ENCODE peak calls at places on chromosomes 12 and 14, in five cellular contexts. One of them, this sample, is unnamed.

GRCh38 chr14:78595797-78596196 is 425.6 kb downstream of the NRXN3 start:
- DNase-seq in GM23248: peak; percentile 21
- DNase-seq in HepG2: no peak
- DNase-seq in aorta: no peak
- DNase-seq in GM23338: peak; percentile 52
- DNase-seq in this sample: peak; percentile 59

GRCh38 chr12:55624056-55624455 is 12.6 kb upstream of the OR10P1 start:
- DNase-seq in GM23248: no peak
- DNase-seq in HepG2: no peak
- DNase-seq in aorta: no peak
- DNase-seq in GM23338: no peak
- DNase-seq in this sample: no peak

GRCh38 chr12:88577537-88577936 is 2.7 kb downstream of the KITLG start:
- DNase-seq in GM23248: peak; percentile 67
- DNase-seq in HepG2: no peak
- DNase-seq in aorta: no peak
- DNase-seq in GM23338: no peak
- DNase-seq in this sample: no peak

GRCh38 chr12:79685068-79685467 is 5.7 kb downstream of the PAWR start:
- DNase-seq in GM23248: peak; percentile 76
- DNase-seq in HepG2: peak; percentile 26
- DNase-seq in aorta: no peak
- DNase-seq in GM23338: no peak
- DNase-seq in this sample: no peak

GRCh38 chr14:49865431-49865859 is 12.9 kb upstream of the NEMF start:
- DNase-seq in GM23248: peak; percentile 79
- DNase-seq in HepG2: peak; percentile 48
- DNase-seq in aorta: peak; percentile 84
- DNase-seq in GM23338: peak; percentile 89
- DNase-seq in this sample: peak; percentile 96

GRCh38 chr14:86221755-86222154 is 691.8 kb downstream of the FLRT2 start:
- DNase-seq in GM23248: no peak
- DNase-seq in HepG2: no peak
- DNase-seq in aorta: no peak
- DNase-seq in GM23338: peak; percentile 15
- DNase-seq in this sample: no peak

GRCh38 chr14:68384335-68384734 is 408.5 kb downstream of the ZFP36L1 start:
- DNase-seq in GM23248: peak; percentile 81
- DNase-seq in HepG2: no peak
- DNase-seq in aorta: peak; percentile 81
- DNase-seq in GM23338: no peak
- DNase-seq in this sample: no peak

GRCh38 chr14:24312736-24313507 is 1.6 kb downstream of the LTB4R start:
- DNase-seq in GM23248: no peak
- DNase-seq in HepG2: no peak
- DNase-seq in aorta: peak; percentile 79
- DNase-seq in GM23338: no peak
- DNase-seq in this sample: no peak

GRCh38 chr12:18828987-18829386 is 91.1 kb downstream of the CAPZA3 start:
- DNase-seq in GM23248: no peak
- DNase-seq in HepG2: no peak
- DNase-seq in aorta: no peak
- DNase-seq in GM23338: no peak
- DNase-seq in this sample: no peak

GRCh38 chr12:46356655-46357437 is 15.7 kb downstream of the SLC38A2 start:
- DNase-seq in GM23248: peak; percentile 74
- DNase-seq in HepG2: no peak
- DNase-seq in aorta: no peak
- DNase-seq in GM23338: no peak
- DNase-seq in this sample: no peak

GRCh38 chr14:35121026-35121886 is 534 bp downstream of the PPP2R3C start:
- DNase-seq in GM23248: peak; percentile 51
- DNase-seq in HepG2: no peak
- DNase-seq in aorta: peak; percentile 54
- DNase-seq in GM23338: no peak
- DNase-seq in this sample: no peak

GRCh38 chr12:123396543-123396942 is 12.6 kb downstream of the KMT5A start:
- DNase-seq in GM23248: no peak
- DNase-seq in HepG2: no peak
- DNase-seq in aorta: no peak
- DNase-seq in GM23338: no peak
- DNase-seq in this sample: no peak

GRCh38 chr12:100234166-100234565 is 32.7 kb downstream of the DEPDC4 start:
- DNase-seq in GM23248: peak; percentile 79
- DNase-seq in HepG2: no peak
- DNase-seq in aorta: no peak
- DNase-seq in GM23338: peak; percentile 17
- DNase-seq in this sample: no peak

GRCh38 chr12:26833692-26834168 is 736 bp upstream of the ITPR2 start:
- DNase-seq in GM23248: peak; percentile 52
- DNase-seq in HepG2: no peak
- DNase-seq in aorta: peak; percentile 67
- DNase-seq in GM23338: peak; percentile 88
- DNase-seq in this sample: peak; percentile 67

GRCh38 chr12:58850826-58851225 is 69.5 kb downstream of the LRIG3 start:
- DNase-seq in GM23248: peak; percentile 58
- DNase-seq in HepG2: no peak
- DNase-seq in aorta: no peak
- DNase-seq in GM23338: no peak
- DNase-seq in this sample: no peak

GRCh38 chr14:23321572-23322547 is 603 bp downstream of the PABPN1 start:
- DNase-seq in GM23248: peak; percentile 88
- DNase-seq in HepG2: peak; percentile 71
- DNase-seq in aorta: peak; percentile 72
- DNase-seq in GM23338: peak; percentile 58
- DNase-seq in this sample: peak; percentile 83

GRCh38 chr14:34018564-34019244 is 67.8 kb upstream of the EGLN3 start:
- DNase-seq in GM23248: peak; percentile 10
- DNase-seq in HepG2: no peak
- DNase-seq in aorta: no peak
- DNase-seq in GM23338: peak; percentile 13
- DNase-seq in this sample: peak; percentile 73

GRCh38 chr12:104387190-104387589 is 69.6 kb upstream of the CHST11 start:
- DNase-seq in GM23248: no peak
- DNase-seq in HepG2: no peak
- DNase-seq in aorta: no peak
- DNase-seq in GM23338: no peak
- DNase-seq in this sample: no peak

GRCh38 chr14:54194501-54194900 is 202.3 kb upstream of the CDKN3 start:
- DNase-seq in GM23248: peak; percentile 9
- DNase-seq in HepG2: no peak
- DNase-seq in aorta: no peak
- DNase-seq in GM23338: no peak
- DNase-seq in this sample: no peak

GRCh38 chr12:32120419-32120818 is 13.8 kb downstream of the BICD1 start:
- DNase-seq in GM23248: no peak
- DNase-seq in HepG2: no peak
- DNase-seq in aorta: no peak
- DNase-seq in GM23338: peak; percentile 83
- DNase-seq in this sample: no peak

GRCh38 chr14:42872775-42873174 is 1266.1 kb downstream of the LRFN5 start:
- DNase-seq in GM23248: no peak
- DNase-seq in HepG2: no peak
- DNase-seq in aorta: no peak
- DNase-seq in GM23338: no peak
- DNase-seq in this sample: no peak

GRCh38 chr12:68086019-68086603 is 73.4 kb downstream of the IFNG start:
- DNase-seq in GM23248: no peak
- DNase-seq in HepG2: no peak
- DNase-seq in aorta: no peak
- DNase-seq in GM23338: no peak
- DNase-seq in this sample: no peak

GRCh38 chr12:94041833-94042232 is 106.5 kb upstream of the PLXNC1 start:
- DNase-seq in GM23248: peak; percentile 10
- DNase-seq in HepG2: no peak
- DNase-seq in aorta: no peak
- DNase-seq in GM23338: no peak
- DNase-seq in this sample: no peak

GRCh38 chr14:99468081-99468480 is 12.6 kb downstream of the SETD3 start:
- DNase-seq in GM23248: no peak
- DNase-seq in HepG2: no peak
- DNase-seq in aorta: no peak
- DNase-seq in GM23338: no peak
- DNase-seq in this sample: no peak

GRCh38 chr14:74569826-74570591 is 42.0 kb downstream of the LTBP2 start:
- DNase-seq in GM23248: peak; percentile 28
- DNase-seq in HepG2: peak; percentile 12
- DNase-seq in aorta: peak; percentile 65
- DNase-seq in GM23338: no peak
- DNase-seq in this sample: no peak

GRCh38 chr14:106372870-106373657 is 846.7 kb downstream of the TMEM121 start:
- DNase-seq in GM23248: peak; percentile 8
- DNase-seq in HepG2: peak; percentile 42
- DNase-seq in aorta: peak; percentile 53
- DNase-seq in GM23338: peak; percentile 33
- DNase-seq in this sample: peak; percentile 83

GRCh38 chr14:68397371-68397779 is 395.5 kb downstream of the ZFP36L1 start:
- DNase-seq in GM23248: no peak
- DNase-seq in HepG2: peak; percentile 43
- DNase-seq in aorta: peak; percentile 88
- DNase-seq in GM23338: no peak
- DNase-seq in this sample: no peak

GRCh38 chr12:27013606-27014084 is 539 bp downstream of the TM7SF3 start:
- DNase-seq in GM23248: peak; percentile 72
- DNase-seq in HepG2: no peak
- DNase-seq in aorta: no peak
- DNase-seq in GM23338: peak; percentile 20
- DNase-seq in this sample: peak; percentile 65

GRCh38 chr14:99879401-99880295 is 86.4 kb downstream of the EML1 start:
- DNase-seq in GM23248: peak; percentile 93
- DNase-seq in HepG2: no peak
- DNase-seq in aorta: no peak
- DNase-seq in GM23338: no peak
- DNase-seq in this sample: no peak

GRCh38 chr14:68786491-68787234 is 6.2 kb downstream of the ZFP36L1 start:
- DNase-seq in GM23248: peak; percentile 84
- DNase-seq in HepG2: no peak
- DNase-seq in aorta: no peak
- DNase-seq in GM23338: peak; percentile 62
- DNase-seq in this sample: peak; percentile 56

DNA sequence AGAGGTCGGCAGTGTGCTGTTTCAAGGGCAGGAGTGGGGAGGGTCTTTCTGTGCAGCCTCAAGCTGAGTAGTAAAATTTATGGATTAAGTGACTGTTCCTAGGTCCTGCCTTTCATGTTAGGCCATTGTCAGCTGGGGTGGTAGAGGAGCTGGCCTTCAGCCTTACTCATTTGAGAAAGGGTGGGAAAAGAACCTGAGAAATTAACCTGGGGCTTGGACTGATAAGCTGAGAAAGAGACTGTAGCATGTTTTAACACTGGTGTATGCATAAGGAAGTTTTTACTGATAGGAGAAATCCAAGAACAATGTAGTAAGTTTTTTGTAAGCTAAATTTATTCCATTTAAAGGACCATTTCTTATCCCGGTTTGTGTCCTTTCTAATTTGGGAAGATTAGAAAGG is 20.7 kb downstream of the IFT43 start:
- DNase-seq in GM23248: no peak
- DNase-seq in HepG2: no peak
- DNase-seq in aorta: no peak
- DNase-seq in GM23338: no peak
- DNase-seq in this sample: no peak
- H3K36me3 ChIP-seq in GM23248: peaks cover 32% of the 10 kb centered on the region
- H3K36me3 ChIP-seq in HepG2: no peaks in the 10 kb centered on the region
- H3K36me3 ChIP-seq in aorta: peaks cover 2% of the 10 kb centered on the region
- H3K36me3 ChIP-seq in GM23338: peaks cover 14% of the 10 kb centered on the region
- H3K36me3 ChIP-seq in this sample: peaks cover 14% of the 10 kb centered on the region

GRCh38 chr12:113058553-113058952 is 2.0 kb downstream of the DTX1 start:
- DNase-seq in GM23248: no peak
- DNase-seq in HepG2: no peak
- DNase-seq in aorta: no peak
- DNase-seq in GM23338: no peak
- DNase-seq in this sample: peak; percentile 64
- H3K4me1 ChIP-seq in GM23248: no peaks in the 10 kb centered on the region
- H3K4me1 ChIP-seq in HepG2: peaks cover 12% of the 10 kb centered on the region
- H3K4me1 ChIP-seq in aorta: no peaks in the 10 kb centered on the region
- H3K4me1 ChIP-seq in GM23338: no peaks in the 10 kb centered on the region
- H3K4me1 ChIP-seq in this sample: peaks cover 86% of the 10 kb centered on the region

GRCh38 chr14:81208489-81208888 is 12.3 kb downstream of the GTF2A1 start:
- DNase-seq in GM23248: no peak
- DNase-seq in HepG2: no peak
- DNase-seq in aorta: peak; percentile 63
- DNase-seq in GM23338: no peak
- DNase-seq in this sample: peak; percentile 40

GRCh38 chr14:81211844-81212243 is 8.9 kb downstream of the GTF2A1 start:
- DNase-seq in GM23248: peak; percentile 60
- DNase-seq in HepG2: peak; percentile 35
- DNase-seq in aorta: no peak
- DNase-seq in GM23338: peak; percentile 27
- DNase-seq in this sample: peak; percentile 93

GRCh38 chr14:81209187-81209836 is 11.4 kb downstream of the GTF2A1 start:
- DNase-seq in GM23248: no peak
- DNase-seq in HepG2: no peak
- DNase-seq in aorta: no peak
- DNase-seq in GM23338: no peak
- DNase-seq in this sample: peak; percentile 90

GRCh38 chr14:81205639-81206038 is 15.1 kb downstream of the GTF2A1 start:
- DNase-seq in GM23248: no peak
- DNase-seq in HepG2: no peak
- DNase-seq in aorta: no peak
- DNase-seq in GM23338: no peak
- DNase-seq in this sample: peak; percentile 39

DNA sequence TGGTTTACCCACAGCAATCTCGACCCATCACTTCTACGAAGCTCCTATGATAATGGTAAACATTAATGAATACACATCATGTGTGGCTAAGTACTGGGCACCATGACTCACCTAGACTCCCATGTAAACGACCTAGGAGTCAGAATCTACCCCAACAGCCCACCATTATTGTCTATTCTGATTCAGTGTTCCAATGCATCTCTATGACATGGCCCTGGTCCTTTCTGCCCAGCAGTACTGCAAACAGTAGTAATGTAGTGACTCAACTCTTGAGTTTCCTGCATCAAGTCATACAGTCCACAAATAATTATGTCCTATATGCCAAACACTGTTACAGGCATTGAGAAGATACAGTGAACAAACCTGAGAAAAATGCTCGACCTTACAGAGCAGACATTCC is 14.6 kb downstream of the GTF2A1 start:
- DNase-seq in GM23248: peak; percentile 34
- DNase-seq in HepG2: peak; percentile 3
- DNase-seq in aorta: no peak
- DNase-seq in GM23338: no peak
- DNase-seq in this sample: no peak
- H3K36me3 ChIP-seq in GM23248: peaks cover 38% of the 10 kb centered on the region
- H3K36me3 ChIP-seq in HepG2: peaks cover 56% of the 10 kb centered on the region
- H3K36me3 ChIP-seq in aorta: peaks cover 2% of the 10 kb centered on the region
- H3K36me3 ChIP-seq in GM23338: peaks cover 31% of the 10 kb centered on the region
- H3K36me3 ChIP-seq in this sample: peaks cover 68% of the 10 kb centered on the region

DNA sequence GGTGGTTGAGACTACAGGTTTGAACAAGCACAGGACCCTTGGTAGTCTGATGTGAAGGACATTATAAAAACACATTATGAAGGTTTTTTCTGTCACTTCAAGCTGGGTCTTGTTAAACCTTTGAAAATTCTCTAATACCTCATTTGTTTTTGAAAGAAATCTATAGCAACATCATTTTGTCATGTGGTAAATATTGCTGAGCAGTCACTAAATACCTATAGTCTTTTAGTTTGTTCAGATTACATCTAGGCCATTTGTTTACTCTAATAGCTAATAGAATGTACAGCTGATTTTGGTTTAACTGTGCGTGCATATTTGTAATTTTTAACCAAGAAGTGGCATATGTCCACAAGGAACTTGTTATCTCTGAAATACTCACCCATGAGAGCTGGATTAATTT is 2.9 kb downstream of the PPM1A start:
- DNase-seq in GM23248: no peak
- DNase-seq in HepG2: no peak
- DNase-seq in aorta: no peak
- DNase-seq in GM23338: no peak
- DNase-seq in this sample: no peak
- H3K4me1 ChIP-seq in GM23248: peaks cover 14% of the 10 kb centered on the region
- H3K4me1 ChIP-seq in HepG2: peaks cover 55% of the 10 kb centered on the region
- H3K4me1 ChIP-seq in aorta: peaks cover 7% of the 10 kb centered on the region
- H3K4me1 ChIP-seq in GM23338: peaks cover 37% of the 10 kb centered on the region
- H3K4me1 ChIP-seq in this sample: peaks cover 53% of the 10 kb centered on the region

This sample was measured in Karpas-422.